ENCODE peak calls at places on chromosomes 7 and 10, in five cellular contexts. K, G, N, D and Z are unnamed samples.

GRCh38 chr7:35599061-35599460 is 95.9 kb downstream of the HERPUD2 start:
- DNase-seq in K (no peak), N (no peak), G (no peak), D (no peak), Z (no peak)

GRCh38 chr7:91249506-91250233 is 14.6 kb upstream of the FZD1 start:
- DNase-seq in D (no peak), N (no peak), K (no peak), G (no peak), Z (no peak)

GRCh38 chr10:127196227-127196954 is at the start of gene INSYN2A:
- DNase-seq in K (peak; percentile 8), N (no peak), G (peak; percentile 69), D (peak; percentile 27), Z (peak; percentile 60)

GRCh38 chr10:82796510-82796909 is 921.5 kb downstream of the NRG3 start:
- DNase-seq in K (no peak), G (no peak), D (no peak), N (no peak), Z (no peak)

GRCh38 chr7:30163231-30163894 is 28.6 kb downstream of the MTURN start:
- DNase-seq in K (no peak), N (no peak), D (peak; percentile 94), G (no peak), Z (no peak)

GRCh38 chr10:101625821-101626412 is 37.8 kb downstream of the DPCD start:
- DNase-seq in N (no peak), D (no peak), K (no peak), G (no peak), Z (no peak)

GRCh38 chr10:24694086-24694485 is 29.6 kb downstream of the ARHGAP21 start:
- DNase-seq in K (no peak), G (no peak), D (no peak), N (no peak), Z (no peak)

GRCh38 chr7:28986723-28987122 is 28.6 kb upstream of the TRIL start:
- DNase-seq in G (no peak), N (no peak), K (no peak), D (peak; percentile 39), Z (no peak)

GRCh38 chr10:24882047-24882698 is 70.2 kb downstream of the PRTFDC1 start:
- DNase-seq in N (peak; percentile 22), K (no peak), G (no peak), D (no peak), Z (no peak)

GRCh38 chr7:75968561-75969001 is 25.8 kb downstream of the TMEM120A start:
- DNase-seq in G (peak; percentile 56), K (no peak), N (no peak), D (peak; percentile 68), Z (no peak)

GRCh38 chr10:86203162-86203905 is 163.3 kb downstream of the GRID1 start:
- DNase-seq in K (no peak), G (no peak), N (no peak), D (no peak), Z (no peak)

GRCh38 chr10:21172774-21173432 is 275.8 kb upstream of the NEBL start:
- DNase-seq in K (no peak), N (no peak), G (peak; percentile 47), D (no peak), Z (peak; percentile 51)

GRCh38 chr7:54785261-54785660 is 26.2 kb upstream of the SEC61G start:
- DNase-seq in D (no peak), K (no peak), N (no peak), G (no peak), Z (no peak)

GRCh38 chr7:132354527-132354926 is 221.7 kb downstream of the PLXNA4 start:
- DNase-seq in K (no peak), G (no peak), D (no peak), N (no peak), Z (no peak)

GRCh38 chr7:102036958-102037357 is 219.5 kb downstream of the CUX1 start:
- DNase-seq in D (no peak), G (peak; percentile 19), K (no peak), N (no peak), Z (no peak)

GRCh38 chr10:15433850-15434537 is 62.9 kb upstream of the FAM171A1 start:
- DNase-seq in K (peak; percentile 55), D (peak; percentile 73), N (no peak), G (no peak), Z (no peak)

GRCh38 chr10:19816420-19817250 is at the start of gene PLXDC2:
- DNase-seq in D (no peak), K (no peak), G (peak; percentile 65), N (no peak), Z (no peak)

GRCh38 chr7:46844486-46844885 is 737.4 kb downstream of the TNS3 start:
- DNase-seq in D (no peak), N (no peak), K (no peak), G (no peak), Z (no peak)

GRCh38 chr10:35331894-35332640 is 4.2 kb upstream of the CCNY start:
- DNase-seq in K (peak; percentile 77), D (no peak), N (no peak), G (no peak), Z (no peak)

GRCh38 chr7:129530881-129531391 is 28.6 kb downstream of the SMKR1 start:
- DNase-seq in K (no peak), D (no peak), N (no peak), G (no peak), Z (no peak)

GRCh38 chr7:65937296-65937695 is 44.7 kb downstream of the GUSB start:
- DNase-seq in D (no peak), N (no peak), G (no peak), K (no peak), Z (no peak)